ENCODE peak calls at places on chromosomes 2 and 18, in five cellular contexts. One of them, this sample, is unnamed.

GRCh38 chr2:38491436-38491835 is 111.3 kb downstream of the HNRNPLL start:
- DNase-seq in stimulated activated CD8-positive, alpha-beta memory T cell treated with anti-CD3 and anti-CD28 coated beads, Interleukin-7, amount 100 ng/mL, for 4 hours: no peak
- DNase-seq in SJSA1: no peak
- DNase-seq in choroid plexus epithelial cell: no peak
- DNase-seq in cerebellum: no peak
- DNase-seq in this sample: no peak

GRCh38 chr2:75680402-75680801 is 30.3 kb downstream of the GCFC2 start:
- DNase-seq in stimulated activated CD8-positive, alpha-beta memory T cell treated with anti-CD3 and anti-CD28 coated beads, Interleukin-7, amount 100 ng/mL, for 4 hours: no peak
- DNase-seq in SJSA1: no peak
- DNase-seq in choroid plexus epithelial cell: no peak
- DNase-seq in cerebellum: no peak
- DNase-seq in this sample: no peak

GRCh38 chr2:234556848-234557573 is 60.1 kb upstream of the ARL4C start:
- DNase-seq in stimulated activated CD8-positive, alpha-beta memory T cell treated with anti-CD3 and anti-CD28 coated beads, Interleukin-7, amount 100 ng/mL, for 4 hours: no peak
- DNase-seq in SJSA1: peak; percentile 25
- DNase-seq in choroid plexus epithelial cell: no peak
- DNase-seq in cerebellum: no peak
- DNase-seq in this sample: no peak

GRCh38 chr18:35000457-35000856 is 40.8 kb upstream of the MAPRE2 start:
- DNase-seq in stimulated activated CD8-positive, alpha-beta memory T cell treated with anti-CD3 and anti-CD28 coated beads, Interleukin-7, amount 100 ng/mL, for 4 hours: no peak
- DNase-seq in SJSA1: no peak
- DNase-seq in choroid plexus epithelial cell: no peak
- DNase-seq in cerebellum: no peak
- DNase-seq in this sample: no peak

GRCh38 chr2:180359522-180360282 is 352.6 kb upstream of the CWC22 start:
- DNase-seq in stimulated activated CD8-positive, alpha-beta memory T cell treated with anti-CD3 and anti-CD28 coated beads, Interleukin-7, amount 100 ng/mL, for 4 hours: no peak
- DNase-seq in SJSA1: no peak
- DNase-seq in choroid plexus epithelial cell: no peak
- DNase-seq in cerebellum: no peak
- DNase-seq in this sample: peak; percentile 66

GRCh38 chr2:228479014-228479413 is 297.5 kb upstream of the SPHKAP start:
- DNase-seq in stimulated activated CD8-positive, alpha-beta memory T cell treated with anti-CD3 and anti-CD28 coated beads, Interleukin-7, amount 100 ng/mL, for 4 hours: no peak
- DNase-seq in SJSA1: no peak
- DNase-seq in choroid plexus epithelial cell: no peak
- DNase-seq in cerebellum: no peak
- DNase-seq in this sample: no peak

GRCh38 chr18:56028514-56028913 is 440.5 kb upstream of the TCF4 start:
- DNase-seq in stimulated activated CD8-positive, alpha-beta memory T cell treated with anti-CD3 and anti-CD28 coated beads, Interleukin-7, amount 100 ng/mL, for 4 hours: no peak
- DNase-seq in SJSA1: peak; percentile 5
- DNase-seq in choroid plexus epithelial cell: peak; percentile 9
- DNase-seq in cerebellum: no peak
- DNase-seq in this sample: no peak

GRCh38 chr2:36473230-36473629 is 117.7 kb downstream of the CRIM1 start:
- DNase-seq in stimulated activated CD8-positive, alpha-beta memory T cell treated with anti-CD3 and anti-CD28 coated beads, Interleukin-7, amount 100 ng/mL, for 4 hours: no peak
- DNase-seq in SJSA1: no peak
- DNase-seq in choroid plexus epithelial cell: peak; percentile 73
- DNase-seq in cerebellum: no peak
- DNase-seq in this sample: no peak

GRCh38 chr2:156999657-157000056 is 257.8 kb upstream of the GALNT5 start:
- DNase-seq in stimulated activated CD8-positive, alpha-beta memory T cell treated with anti-CD3 and anti-CD28 coated beads, Interleukin-7, amount 100 ng/mL, for 4 hours: no peak
- DNase-seq in SJSA1: no peak
- DNase-seq in choroid plexus epithelial cell: peak; percentile 2
- DNase-seq in cerebellum: no peak
- DNase-seq in this sample: peak; percentile 27

GRCh38 chr2:148926291-148926961 is 51.4 kb downstream of the KIF5C start:
- DNase-seq in stimulated activated CD8-positive, alpha-beta memory T cell treated with anti-CD3 and anti-CD28 coated beads, Interleukin-7, amount 100 ng/mL, for 4 hours: peak; percentile 35
- DNase-seq in SJSA1: peak; percentile 31
- DNase-seq in choroid plexus epithelial cell: peak; percentile 51
- DNase-seq in cerebellum: peak; percentile 69
- DNase-seq in this sample: peak; percentile 45

GRCh38 chr2:240424341-240425235 is 10.9 kb upstream of the GPC1 start:
- DNase-seq in stimulated activated CD8-positive, alpha-beta memory T cell treated with anti-CD3 and anti-CD28 coated beads, Interleukin-7, amount 100 ng/mL, for 4 hours: no peak
- DNase-seq in SJSA1: no peak
- DNase-seq in choroid plexus epithelial cell: no peak
- DNase-seq in cerebellum: no peak
- DNase-seq in this sample: no peak

GRCh38 chr18:49247786-49248185 is 212.7 kb downstream of the DYM start:
- DNase-seq in stimulated activated CD8-positive, alpha-beta memory T cell treated with anti-CD3 and anti-CD28 coated beads, Interleukin-7, amount 100 ng/mL, for 4 hours: no peak
- DNase-seq in SJSA1: no peak
- DNase-seq in choroid plexus epithelial cell: peak; percentile 37
- DNase-seq in cerebellum: no peak
- DNase-seq in this sample: no peak

GRCh38 chr18:59228361-59228760 is 8.4 kb downstream of the GRP start:
- DNase-seq in stimulated activated CD8-positive, alpha-beta memory T cell treated with anti-CD3 and anti-CD28 coated beads, Interleukin-7, amount 100 ng/mL, for 4 hours: no peak
- DNase-seq in SJSA1: no peak
- DNase-seq in choroid plexus epithelial cell: peak; percentile 2
- DNase-seq in cerebellum: no peak
- DNase-seq in this sample: no peak

GRCh38 chr2:26284132-26284531 is 39.4 kb downstream of the HADHB start:
- DNase-seq in stimulated activated CD8-positive, alpha-beta memory T cell treated with anti-CD3 and anti-CD28 coated beads, Interleukin-7, amount 100 ng/mL, for 4 hours: no peak
- DNase-seq in SJSA1: peak; percentile 25
- DNase-seq in choroid plexus epithelial cell: peak; percentile 61
- DNase-seq in cerebellum: no peak
- DNase-seq in this sample: no peak

GRCh38 chr18:48613589-48613988 is 74.8 kb downstream of the CTIF start:
- DNase-seq in stimulated activated CD8-positive, alpha-beta memory T cell treated with anti-CD3 and anti-CD28 coated beads, Interleukin-7, amount 100 ng/mL, for 4 hours: no peak
- DNase-seq in SJSA1: no peak
- DNase-seq in choroid plexus epithelial cell: no peak
- DNase-seq in cerebellum: peak; percentile 68
- DNase-seq in this sample: no peak

GRCh38 chr2:25188405-25188804 is 20.0 kb upstream of the POMC start:
- DNase-seq in stimulated activated CD8-positive, alpha-beta memory T cell treated with anti-CD3 and anti-CD28 coated beads, Interleukin-7, amount 100 ng/mL, for 4 hours: no peak
- DNase-seq in SJSA1: no peak
- DNase-seq in choroid plexus epithelial cell: no peak
- DNase-seq in cerebellum: no peak
- DNase-seq in this sample: no peak

GRCh38 chr2:11872247-11872947 is 126.0 kb downstream of the LPIN1 start:
- DNase-seq in stimulated activated CD8-positive, alpha-beta memory T cell treated with anti-CD3 and anti-CD28 coated beads, Interleukin-7, amount 100 ng/mL, for 4 hours: no peak
- DNase-seq in SJSA1: peak; percentile 31
- DNase-seq in choroid plexus epithelial cell: peak; percentile 55
- DNase-seq in cerebellum: no peak
- DNase-seq in this sample: peak; percentile 1

GRCh38 chr2:121613774-121614173 is 35.5 kb downstream of the CLASP1 start:
- DNase-seq in stimulated activated CD8-positive, alpha-beta memory T cell treated with anti-CD3 and anti-CD28 coated beads, Interleukin-7, amount 100 ng/mL, for 4 hours: no peak
- DNase-seq in SJSA1: no peak
- DNase-seq in choroid plexus epithelial cell: no peak
- DNase-seq in cerebellum: no peak
- DNase-seq in this sample: no peak

GRCh38 chr2:239472220-239472775 is 71.5 kb upstream of the HDAC4 start:
- DNase-seq in stimulated activated CD8-positive, alpha-beta memory T cell treated with anti-CD3 and anti-CD28 coated beads, Interleukin-7, amount 100 ng/mL, for 4 hours: no peak
- DNase-seq in SJSA1: no peak
- DNase-seq in choroid plexus epithelial cell: no peak
- DNase-seq in cerebellum: no peak
- DNase-seq in this sample: peak; percentile 97

GRCh38 chr2:47512581-47513083 is 109.7 kb downstream of the MSH2 start:
- DNase-seq in stimulated activated CD8-positive, alpha-beta memory T cell treated with anti-CD3 and anti-CD28 coated beads, Interleukin-7, amount 100 ng/mL, for 4 hours: no peak
- DNase-seq in SJSA1: peak; percentile 31
- DNase-seq in choroid plexus epithelial cell: peak; percentile 58
- DNase-seq in cerebellum: no peak
- DNase-seq in this sample: peak; percentile 17

GRCh38 chr18:3692113-3692621 is 242.2 kb downstream of the TGIF1 start:
- DNase-seq in stimulated activated CD8-positive, alpha-beta memory T cell treated with anti-CD3 and anti-CD28 coated beads, Interleukin-7, amount 100 ng/mL, for 4 hours: no peak
- DNase-seq in SJSA1: no peak
- DNase-seq in choroid plexus epithelial cell: no peak
- DNase-seq in cerebellum: no peak
- DNase-seq in this sample: peak; percentile 100

GRCh38 chr2:187577310-187577709 is 23.1 kb upstream of the TFPI start:
- DNase-seq in stimulated activated CD8-positive, alpha-beta memory T cell treated with anti-CD3 and anti-CD28 coated beads, Interleukin-7, amount 100 ng/mL, for 4 hours: no peak
- DNase-seq in SJSA1: no peak
- DNase-seq in choroid plexus epithelial cell: peak; percentile 38
- DNase-seq in cerebellum: no peak
- DNase-seq in this sample: peak; percentile 49

GRCh38 chr2:56534321-56534720 is 350.5 kb downstream of the CCDC85A start:
- DNase-seq in stimulated activated CD8-positive, alpha-beta memory T cell treated with anti-CD3 and anti-CD28 coated beads, Interleukin-7, amount 100 ng/mL, for 4 hours: no peak
- DNase-seq in SJSA1: peak; percentile 66
- DNase-seq in choroid plexus epithelial cell: peak; percentile 4
- DNase-seq in cerebellum: no peak
- DNase-seq in this sample: no peak

GRCh38 chr2:56685205-56685604 is 501.4 kb downstream of the CCDC85A start:
- DNase-seq in stimulated activated CD8-positive, alpha-beta memory T cell treated with anti-CD3 and anti-CD28 coated beads, Interleukin-7, amount 100 ng/mL, for 4 hours: no peak
- DNase-seq in SJSA1: no peak
- DNase-seq in choroid plexus epithelial cell: no peak
- DNase-seq in cerebellum: no peak
- DNase-seq in this sample: no peak

GRCh38 chr2:46236006-46236875 is 61.0 kb upstream of the EPAS1 start:
- DNase-seq in stimulated activated CD8-positive, alpha-beta memory T cell treated with anti-CD3 and anti-CD28 coated beads, Interleukin-7, amount 100 ng/mL, for 4 hours: no peak
- DNase-seq in SJSA1: no peak
- DNase-seq in choroid plexus epithelial cell: no peak
- DNase-seq in cerebellum: no peak
- DNase-seq in this sample: no peak

GRCh38 chr2:223264541-223265171 is 212.7 kb downstream of the KCNE4 start:
- DNase-seq in stimulated activated CD8-positive, alpha-beta memory T cell treated with anti-CD3 and anti-CD28 coated beads, Interleukin-7, amount 100 ng/mL, for 4 hours: no peak
- DNase-seq in SJSA1: no peak
- DNase-seq in choroid plexus epithelial cell: no peak
- DNase-seq in cerebellum: no peak
- DNase-seq in this sample: no peak

This sample was measured in NCI-H69.